ENCODE peak calls at places on chromosomes 7 and 10, in nine cellular contexts. R is foreskin fibroblast, D is WERI-Rb-1, W is mucosa of descending colon, V is Calu3, B is mesothelial cell of epicardium, X is IMR-90, K is GM10248, L is RWPE1. G is an unnamed sample.

GRCh38 chr7:72042855-72043254 is 369.3 kb downstream of the CALN1 start:
- DNase-seq in R (no peak), D (no peak), W (no peak), V (no peak), B (no peak), X (no peak), K (no peak), L (no peak), G (no peak)

GRCh38 chr10:73998623-73999622 is 1.0 kb downstream of the VCL start:
- DNase-seq in R (peak), D (peak), W (peak), V (peak), B (peak), X (peak), K (no peak), L (peak), G (peak)

GRCh38 chr7:112665709-112666108 is 124.5 kb downstream of the TMEM168 start:
- DNase-seq in R (peak), D (peak), W (peak), V (no peak), B (no peak), X (peak), K (no peak), L (no peak), G (no peak)

GRCh38 chr7:99767662-99768061 is 16.3 kb downstream of the CYP3A4 start:
- DNase-seq in R (no peak), D (no peak), W (no peak), V (no peak), B (no peak), X (no peak), K (peak), L (no peak), G (no peak)

GRCh38 chr7:108911016-108911415 is 341.3 kb downstream of the DNAJB9 start:
- DNase-seq in R (no peak), D (no peak), W (no peak), V (no peak), B (no peak), X (no peak), K (no peak), L (no peak), G (no peak)

GRCh38 chr7:2269468-2270460 is 27.7 kb downstream of the NUDT1 start:
- DNase-seq in R (peak), D (no peak), W (no peak), V (no peak), B (no peak), X (peak), K (no peak), L (no peak), G (no peak)

GRCh38 chr10:30398193-30398592 is 35.8 kb upstream of the MAP3K8 start:
- DNase-seq in R (no peak), D (no peak), W (no peak), V (no peak), B (no peak), X (no peak), K (no peak), L (no peak), G (no peak)

GRCh38 chr10:60816624-60817023 is 38.3 kb downstream of the CDK1 start:
- DNase-seq in R (peak), D (peak), W (peak), V (peak), B (no peak), X (peak), K (peak), L (peak), G (no peak)

GRCh38 chr7:19713676-19714075 is 4.8 kb upstream of the POLR1F start:
- DNase-seq in R (peak), D (peak), W (peak), V (peak), B (no peak), X (peak), K (no peak), L (peak), G (peak)

GRCh38 chr10:19730848-19731247 is 85.4 kb upstream of the PLXDC2 start:
- DNase-seq in R (peak), D (no peak), W (no peak), V (no peak), B (no peak), X (peak), K (no peak), L (no peak), G (no peak)

GRCh38 chr7:51029586-51030230 is 247.0 kb upstream of the GRB10 start:
- DNase-seq in R (peak), D (no peak), W (no peak), V (no peak), B (no peak), X (peak), K (no peak), L (peak), G (no peak)

GRCh38 chr10:95247200-95247880 is 43.5 kb downstream of the PDLIM1 start:
- DNase-seq in R (peak), D (no peak), W (no peak), V (no peak), B (no peak), X (peak), K (no peak), L (no peak), G (no peak)

GRCh38 chr7:43211276-43211675 is 98.8 kb downstream of the HECW1 start:
- DNase-seq in R (no peak), D (no peak), W (no peak), V (peak), B (no peak), X (no peak), K (no peak), L (no peak), G (no peak)

GRCh38 chr10:97640868-97641811 is 669 bp downstream of the PI4K2A start:
- DNase-seq in R (peak), D (peak), W (peak), V (no peak), B (no peak), X (peak), K (peak), L (peak), G (peak)

GRCh38 chr7:30903146-30903545 is 8.5 kb upstream of the AQP1 start:
- DNase-seq in R (no peak), D (no peak), W (no peak), V (no peak), B (no peak), X (no peak), K (no peak), L (no peak), G (no peak)

GRCh38 chr10:106978746-106979145 is 185.8 kb downstream of the SORCS1 start:
- DNase-seq in R (no peak), D (no peak), W (peak), V (no peak), B (no peak), X (no peak), K (no peak), L (no peak), G (no peak)

GRCh38 chr10:106982248-106982647 is 182.3 kb downstream of the SORCS1 start:
- DNase-seq in R (no peak), D (no peak), W (no peak), V (no peak), B (no peak), X (no peak), K (no peak), L (no peak), G (no peak)

GRCh38 chr10:106981461-106981850 is 183.1 kb downstream of the SORCS1 start:
- DNase-seq in R (no peak), D (no peak), W (no peak), V (no peak), B (no peak), X (no peak), K (no peak), L (no peak), G (no peak)

DNA sequence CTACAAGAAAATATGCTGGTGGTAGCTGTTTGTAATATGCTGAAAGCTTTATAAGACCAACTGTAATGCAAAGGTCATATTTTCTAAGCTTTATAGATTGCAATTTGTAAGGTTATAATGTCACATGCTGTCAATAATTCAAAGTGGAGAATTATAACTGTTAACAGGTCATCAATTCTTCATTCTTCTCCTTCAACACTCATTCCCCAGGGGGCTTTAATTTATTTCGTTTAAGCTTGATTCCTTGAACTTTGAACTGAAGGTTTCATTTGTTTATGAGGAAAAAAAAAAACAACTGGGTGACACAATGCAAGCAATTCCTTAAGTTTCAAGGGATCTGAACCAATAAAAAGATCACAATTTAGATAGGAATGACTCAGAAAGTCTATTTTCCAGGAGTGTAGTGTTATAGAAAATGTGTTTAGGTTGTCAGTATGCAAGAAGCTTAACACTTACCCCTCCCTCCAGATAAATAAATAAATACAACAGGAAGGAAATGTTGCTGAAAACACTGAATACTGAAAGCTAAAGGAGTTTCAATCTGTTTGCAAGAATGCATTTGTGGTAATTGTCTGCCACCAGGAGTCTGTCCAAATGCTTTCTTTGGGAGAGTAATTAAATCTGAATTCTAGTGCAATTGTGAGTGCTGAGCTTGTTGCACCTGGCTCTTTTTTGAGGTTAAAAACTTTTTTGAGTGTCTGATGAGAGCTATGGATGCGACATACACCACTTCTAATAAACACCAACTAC is 183.6 kb downstream of the SORCS1 start:
- DNase-seq in R (no peak), D (no peak), W (no peak), V (no peak), B (no peak), X (no peak), K (no peak), L (no peak), G (no peak)
- TF ChIP-seq CTCF in R (no peak), D (no peak), W (no peak), V (no peak), B (no peak), X (no peak), K (peak), L (no peak), G (no peak)

DNA sequence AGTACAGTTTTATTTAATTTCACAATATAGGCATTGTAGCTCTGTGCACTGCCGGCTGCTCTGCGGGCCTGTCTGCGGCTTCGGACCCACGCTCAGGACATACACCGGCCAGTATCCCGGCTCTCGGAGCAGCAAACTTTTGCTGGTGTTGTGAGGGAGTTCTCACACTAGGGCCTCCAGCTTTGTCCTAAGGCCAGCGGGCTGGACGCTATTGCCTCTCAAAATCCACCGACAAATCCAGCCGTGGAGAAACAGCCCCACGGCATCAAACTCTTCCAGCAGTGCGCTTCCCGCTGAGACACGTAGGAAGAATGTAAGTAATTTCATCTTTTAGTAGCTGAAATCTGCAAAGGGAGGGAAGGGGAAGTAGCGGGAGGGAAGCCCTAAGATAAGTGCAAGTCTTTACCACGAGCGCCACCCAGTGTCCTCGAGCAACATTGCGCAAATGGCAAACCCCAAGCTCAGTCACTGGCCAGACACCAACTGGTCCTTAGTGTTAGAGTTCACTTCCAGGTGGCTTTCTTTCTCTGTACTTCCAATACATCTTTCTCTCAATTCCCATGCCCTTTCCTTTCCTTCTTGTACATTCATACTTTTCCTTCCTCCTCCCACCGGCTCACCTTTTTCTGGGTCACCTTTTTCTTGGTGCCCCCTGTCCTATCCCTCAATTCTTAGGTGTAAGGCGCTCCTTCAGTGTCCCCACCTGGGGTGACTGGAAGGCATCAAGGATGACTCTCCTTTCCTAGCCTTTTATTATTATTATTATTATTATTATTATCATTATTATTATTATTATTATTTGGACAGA is 3.0 kb upstream of the DLX5 start:
- DNase-seq in R (peak), D (peak), W (peak), V (peak), B (no peak), X (peak), K (peak), L (peak), G (peak)
- TF ChIP-seq CTCF in R (peak), D (peak), W (peak), V (peak), B (peak), X (peak), K (peak), L (peak), G (peak)

DNA sequence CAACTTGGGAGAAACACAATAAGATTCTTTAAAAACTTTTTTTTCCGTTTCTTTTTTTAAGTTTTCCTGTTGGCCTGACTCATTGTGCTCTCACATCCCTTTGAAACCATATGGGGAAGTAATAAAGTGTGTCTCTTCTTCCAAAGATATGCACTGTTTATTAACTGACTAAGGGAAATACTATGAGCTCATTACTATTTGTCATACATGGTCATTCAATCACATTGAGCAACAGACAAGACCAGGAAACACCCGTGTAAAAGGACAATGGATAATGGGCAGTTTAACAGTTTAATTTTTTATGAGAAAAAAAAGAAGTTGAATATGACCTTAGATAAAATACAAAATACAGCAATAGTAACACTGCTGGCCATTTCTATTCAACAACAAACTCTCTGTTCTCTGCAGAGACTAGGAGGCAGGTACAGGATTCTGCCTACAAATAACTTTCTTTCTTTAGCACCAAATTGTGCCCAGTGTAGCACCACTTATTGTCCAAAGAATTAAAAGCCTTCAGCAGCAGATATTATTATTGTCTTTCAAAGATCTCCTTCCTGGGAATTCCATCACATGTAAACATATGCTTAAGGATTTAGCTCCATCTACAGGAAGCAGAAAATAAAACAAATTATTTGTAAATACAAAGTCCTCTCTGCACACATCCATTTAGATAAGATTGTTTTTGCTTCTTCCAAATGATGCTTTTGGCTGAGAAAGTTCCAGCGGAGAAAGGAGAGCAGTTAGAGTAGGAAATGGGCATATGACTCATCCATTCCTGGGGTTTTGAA is 55.0 kb upstream of the AKR1E2 start:
- DNase-seq in R (peak), D (no peak), W (no peak), V (no peak), B (no peak), X (peak), K (no peak), L (peak), G (no peak)
- TF ChIP-seq CTCF in R (no peak), D (no peak), W (no peak), V (no peak), B (peak), X (peak), K (peak), L (peak), G (no peak)

DNA sequence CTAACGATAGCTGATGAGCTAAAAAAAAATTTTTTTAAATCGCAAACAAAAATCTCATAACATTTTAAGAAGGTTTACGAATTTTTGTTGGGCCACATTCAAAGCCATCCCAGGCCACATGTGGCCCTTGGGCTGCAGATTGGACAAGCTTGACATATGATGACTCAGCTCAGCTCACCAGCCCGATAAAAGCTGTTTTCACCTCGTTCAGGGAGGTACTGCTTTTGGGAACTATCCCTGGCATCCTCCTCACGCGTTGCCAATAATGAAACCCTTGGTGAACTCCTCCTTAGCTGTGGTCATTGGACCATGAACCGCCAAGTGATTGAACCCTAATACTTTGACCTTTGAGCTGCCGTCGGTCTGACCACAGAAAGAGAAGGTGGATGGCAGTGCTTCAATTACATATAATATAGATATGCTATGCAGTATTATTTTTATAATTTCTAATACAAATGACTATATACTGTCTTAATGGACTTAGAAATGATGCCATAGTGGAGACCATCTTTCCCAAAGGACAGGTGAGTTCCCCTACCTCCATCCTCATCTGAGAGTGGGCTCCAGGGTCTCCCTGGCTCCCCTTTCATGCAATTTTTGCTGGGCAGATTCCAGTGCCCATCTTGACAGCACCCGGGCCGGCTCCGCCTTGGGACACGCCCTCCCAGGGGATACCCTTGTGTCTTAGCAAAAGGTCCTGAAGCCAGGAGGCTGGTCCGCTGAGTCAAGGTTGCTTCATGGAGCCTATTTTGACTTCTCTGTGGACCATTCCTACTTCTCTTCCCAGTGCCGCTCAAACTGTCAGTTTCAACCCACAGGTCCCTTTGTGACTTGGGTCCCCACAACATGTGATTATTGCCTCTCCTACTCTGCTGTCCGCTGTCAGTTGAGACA is 707.2 kb downstream of the PARD3 start:
- DNase-seq in R (no peak), D (no peak), W (no peak), V (no peak), B (no peak), X (no peak), K (no peak), L (no peak), G (no peak)
- TF ChIP-seq CTCF in R (no peak), D (no peak), W (no peak), V (no peak), B (no peak), X (no peak), K (no peak), L (no peak), G (no peak)

GRCh38 chr7:4683884-4684565 is 1.9 kb downstream of the FOXK1 start:
- DNase-seq in R (peak), D (no peak), W (peak), V (peak), B (no peak), X (peak), K (peak), L (peak), G (no peak)
- TF ChIP-seq CTCF in R (no peak), D (no peak), W (no peak), V (no peak), B (no peak), X (peak), K (peak), L (no peak), G (no peak)

DNA sequence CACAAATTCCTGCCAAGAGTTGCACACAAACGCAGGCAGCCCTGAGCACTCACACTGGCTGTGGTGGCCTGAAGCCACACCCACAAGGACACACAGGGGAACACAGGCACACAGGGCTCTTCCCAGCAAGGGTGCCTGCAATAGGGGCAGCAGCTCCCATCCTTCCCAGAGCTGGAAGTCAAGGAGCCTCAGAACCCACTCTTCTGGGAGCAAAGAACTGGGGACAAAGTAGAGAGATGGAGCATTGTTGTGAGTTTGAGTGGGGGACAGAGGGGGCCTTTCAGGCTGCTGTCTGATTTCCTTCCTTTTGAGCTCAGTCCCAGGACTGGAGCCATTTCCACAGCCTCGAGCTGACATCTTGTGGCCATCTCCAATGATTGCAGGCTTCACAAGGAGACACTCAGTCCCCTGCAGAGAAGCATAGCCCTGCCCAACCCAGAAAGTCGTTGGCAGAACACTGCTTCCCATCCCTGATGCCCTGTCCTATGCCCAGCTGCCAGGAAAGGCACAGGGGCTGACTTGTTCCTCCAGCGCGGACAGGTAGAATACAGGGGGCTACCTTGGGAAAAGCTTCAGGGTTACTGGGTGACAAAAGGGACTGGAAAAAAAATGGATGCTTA is 34.4 kb upstream of the SLF2 start:
- DNase-seq in R (peak), D (peak), W (peak), V (peak), B (no peak), X (peak), K (peak), L (peak), G (peak)
- TF ChIP-seq CTCF in R (peak), D (peak), W (peak), V (peak), B (peak), X (peak), K (peak), L (peak), G (peak)

G was measured in glutamatergic neuron.